ENCODE peak calls at places on chromosomes 7 and 10, in five cellular contexts. G is A549, V is HL-60, D is kidney, U is esophagus squamous epithelium. M is an unnamed sample.

GRCh38 chr7:1243964-1244416 is 11.3 kb downstream of the UNCX start:
- DNase-seq in G (no peak), V (no peak), D (peak), U (no peak), M (no peak)

GRCh38 chr7:81361769-81362168 is 408.1 kb downstream of the HGF start:
- DNase-seq in V (no peak), G (no peak), D (no peak), U (no peak), M (no peak)

GRCh38 chr7:29122081-29122480 is 24.3 kb downstream of the CPVL start:
- DNase-seq in V (no peak), U (no peak), D (no peak), G (no peak), M (no peak)

GRCh38 chr7:147547252-147547897 is 1043.2 kb upstream of the C7orf33 start:
- DNase-seq in G (no peak), U (no peak), D (no peak), V (peak), M (no peak)

GRCh38 chr10:124827474-124827873 is 25.9 kb downstream of the ABRAXAS2 start:
- DNase-seq in V (no peak), D (no peak), G (peak), U (no peak), M (no peak)

GRCh38 chr7:74042746-74043522 is 15.0 kb downstream of the ELN start:
- DNase-seq in V (no peak), U (no peak), D (no peak), G (no peak), M (no peak)

GRCh38 chr10:133438711-133439273 is 14.4 kb upstream of the SPRN start:
- DNase-seq in G (no peak), U (no peak), V (peak), D (no peak), M (no peak)

GRCh38 chr7:13908667-13909382 is 80.6 kb downstream of the ETV1 start:
- DNase-seq in V (no peak), U (no peak), G (no peak), D (no peak), M (no peak)

GRCh38 chr7:146131701-146132100 is 15.1 kb downstream of the CNTNAP2 start:
- DNase-seq in G (no peak), D (no peak), U (no peak), V (no peak), M (no peak)

GRCh38 chr7:107948645-107949442 is 54.1 kb downstream of the LAMB1 start:
- DNase-seq in V (no peak), D (no peak), U (no peak), G (peak), M (no peak)

GRCh38 chr7:123746055-123746454 is 2.7 kb downstream of the WASL start:
- DNase-seq in G (no peak), D (no peak), V (no peak), U (no peak), M (no peak)

GRCh38 chr10:132036153-132036886 is 29.4 kb upstream of the JAKMIP3 start:
- DNase-seq in U (no peak), D (peak), G (peak), V (peak), M (no peak)

GRCh38 chr7:149772821-149773425 is 465 bp downstream of the ZNF467 start:
- DNase-seq in V (peak), G (no peak), D (peak), U (no peak), M (no peak)

DNA sequence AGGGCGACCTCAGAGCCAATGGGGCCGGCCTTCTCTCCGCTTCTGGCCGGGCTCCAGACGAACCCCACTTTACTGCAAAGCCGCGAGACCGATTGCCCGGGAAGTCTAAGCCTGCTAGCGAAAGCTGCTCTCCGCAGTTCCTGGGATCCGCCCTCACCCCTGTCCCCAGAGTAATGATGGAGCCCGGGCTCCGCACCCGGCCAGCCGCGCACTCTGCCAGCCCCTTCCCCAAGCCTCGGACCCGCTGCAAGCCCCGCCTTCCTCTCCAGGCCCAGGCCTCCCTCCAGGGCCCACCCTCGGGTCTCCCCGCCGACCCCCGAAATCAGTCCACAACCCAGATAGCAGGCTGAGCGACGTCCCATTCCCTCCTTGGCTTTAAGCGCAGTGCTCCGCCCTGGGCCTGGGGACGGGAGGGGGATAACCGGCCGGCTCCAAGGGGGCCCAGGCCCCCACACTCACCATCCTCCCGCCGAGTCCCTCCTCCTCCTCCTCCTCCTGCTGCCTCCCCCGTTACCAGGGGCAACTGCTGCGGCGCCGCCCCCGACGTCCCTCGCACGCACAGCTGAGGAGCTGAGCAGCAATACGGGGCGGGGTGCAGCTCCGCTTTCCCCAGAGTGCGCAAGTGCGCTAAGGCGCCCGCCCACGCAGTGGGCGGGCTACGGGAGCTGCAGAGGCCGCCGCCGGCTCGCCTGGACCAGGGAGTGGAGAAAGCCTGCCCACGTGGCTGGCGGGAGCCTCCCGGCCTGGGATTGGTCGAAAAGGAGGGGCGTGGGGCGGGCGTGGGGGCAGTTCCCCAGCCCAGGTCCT is at the start of gene ARL3:
- DNase-seq in V (peak), G (peak), D (peak), U (peak), M (peak)
- TF ChIP-seq CTCF in V (peak), G (no peak), D (peak), U (no peak), M (peak)

DNA sequence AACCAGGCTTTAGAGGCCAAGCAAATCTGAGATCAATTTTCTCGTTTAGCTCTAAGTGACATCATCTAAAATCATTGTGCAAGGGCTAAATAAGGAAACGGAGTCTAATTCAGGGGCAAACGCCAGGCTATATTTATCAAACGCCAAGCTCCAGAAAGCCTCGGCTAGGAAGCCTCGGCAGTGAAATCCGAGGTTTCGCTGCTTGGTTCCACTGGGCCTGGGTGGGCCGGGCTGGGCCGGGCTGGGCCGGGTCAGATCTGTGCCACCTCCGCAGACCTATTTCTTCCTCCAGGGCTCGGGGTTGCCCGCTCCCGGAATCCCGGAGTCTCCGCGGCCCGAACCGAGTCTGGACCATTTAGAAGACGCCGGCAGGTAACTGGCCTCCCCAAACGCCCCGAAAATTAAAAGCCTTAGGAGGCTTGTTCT is 459 bp upstream of the FEZF1 start:
- DNase-seq in U (no peak), V (no peak), D (no peak), G (no peak), M (no peak)
- H3K4me3 ChIP-seq in U (no peak), V (no peak), D (no peak), G (no peak), M (no peak)

GRCh38 chr10:109852718-109853037 is 70.6 kb downstream of the XPNPEP1 start:
- DNase-seq in D (no peak), V (no peak), G (no peak), U (no peak), M (no peak)
- TF ChIP-seq CTCF in D (no peak), V (no peak), G (no peak), U (no peak), M (no peak)

GRCh38 chr7:16210171-16210570 is 211.2 kb downstream of the CRPPA start:
- DNase-seq in G (no peak), D (no peak), V (no peak), U (no peak), M (no peak)

GRCh38 chr7:16212032-16212431 is 209.3 kb downstream of the CRPPA start:
- DNase-seq in G (no peak), V (no peak), U (no peak), D (no peak), M (no peak)

DNA sequence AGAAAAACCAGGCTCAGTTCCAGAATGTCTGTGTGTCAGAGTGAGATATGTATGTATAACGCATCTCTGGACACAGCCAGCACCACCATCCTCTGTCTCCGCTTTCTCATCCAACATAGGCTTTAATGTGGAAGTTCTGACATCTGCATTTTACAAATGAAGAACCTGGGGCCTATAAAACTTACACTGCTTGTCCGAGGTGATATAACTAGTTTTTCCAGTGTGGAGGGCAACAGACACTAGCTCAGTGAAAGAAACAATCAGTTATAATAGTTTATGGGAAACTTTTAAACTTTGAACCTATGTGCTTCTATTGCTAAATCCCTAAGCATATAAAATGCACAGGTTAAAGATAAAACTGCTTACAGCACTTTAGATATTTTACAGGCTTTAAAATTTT is 208.7 kb downstream of the CRPPA start:
- DNase-seq in U (no peak), G (no peak), V (no peak), D (no peak), M (no peak)
- H3K4me3 ChIP-seq in U (no peak), G (no peak), V (no peak), D (no peak), M (no peak)

DNA sequence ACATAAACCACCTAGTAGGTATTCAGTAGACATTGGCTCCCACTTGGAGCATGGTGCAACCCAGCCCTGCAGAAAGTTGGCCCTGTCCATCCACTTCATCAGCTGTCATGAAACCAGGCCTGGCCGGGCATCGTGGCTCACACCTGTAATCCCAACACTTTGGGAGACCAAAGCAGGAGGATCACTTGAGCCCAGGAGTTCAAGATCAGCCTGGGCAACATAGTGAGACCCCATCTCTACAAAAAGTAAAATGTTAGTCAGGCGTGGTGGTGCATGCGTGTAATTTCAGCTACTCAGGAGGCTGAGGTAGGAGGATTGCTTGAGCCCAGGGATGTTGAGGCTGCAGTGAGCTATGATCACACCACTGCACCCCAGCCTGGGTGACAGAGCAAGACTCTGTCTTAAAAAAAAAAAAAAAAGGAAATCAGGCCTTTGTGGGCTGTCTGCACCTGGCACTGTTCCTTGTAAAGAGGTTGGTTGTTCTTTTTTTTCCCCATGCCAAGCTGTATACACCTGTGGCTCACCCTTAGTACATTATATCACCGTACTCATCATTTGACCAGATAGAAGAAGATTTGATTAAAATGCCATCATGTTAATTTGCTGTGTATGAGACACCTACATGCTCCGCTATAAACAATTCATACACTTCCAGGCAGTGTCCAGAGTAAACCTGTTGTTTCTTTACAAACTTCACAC is 45.4 kb upstream of the GRID1 start:
- DNase-seq in D (no peak), G (no peak), U (no peak), V (no peak), M (no peak)
- TF ChIP-seq CTCF in D (no peak), G (no peak), U (no peak), V (no peak), M (no peak)

DNA sequence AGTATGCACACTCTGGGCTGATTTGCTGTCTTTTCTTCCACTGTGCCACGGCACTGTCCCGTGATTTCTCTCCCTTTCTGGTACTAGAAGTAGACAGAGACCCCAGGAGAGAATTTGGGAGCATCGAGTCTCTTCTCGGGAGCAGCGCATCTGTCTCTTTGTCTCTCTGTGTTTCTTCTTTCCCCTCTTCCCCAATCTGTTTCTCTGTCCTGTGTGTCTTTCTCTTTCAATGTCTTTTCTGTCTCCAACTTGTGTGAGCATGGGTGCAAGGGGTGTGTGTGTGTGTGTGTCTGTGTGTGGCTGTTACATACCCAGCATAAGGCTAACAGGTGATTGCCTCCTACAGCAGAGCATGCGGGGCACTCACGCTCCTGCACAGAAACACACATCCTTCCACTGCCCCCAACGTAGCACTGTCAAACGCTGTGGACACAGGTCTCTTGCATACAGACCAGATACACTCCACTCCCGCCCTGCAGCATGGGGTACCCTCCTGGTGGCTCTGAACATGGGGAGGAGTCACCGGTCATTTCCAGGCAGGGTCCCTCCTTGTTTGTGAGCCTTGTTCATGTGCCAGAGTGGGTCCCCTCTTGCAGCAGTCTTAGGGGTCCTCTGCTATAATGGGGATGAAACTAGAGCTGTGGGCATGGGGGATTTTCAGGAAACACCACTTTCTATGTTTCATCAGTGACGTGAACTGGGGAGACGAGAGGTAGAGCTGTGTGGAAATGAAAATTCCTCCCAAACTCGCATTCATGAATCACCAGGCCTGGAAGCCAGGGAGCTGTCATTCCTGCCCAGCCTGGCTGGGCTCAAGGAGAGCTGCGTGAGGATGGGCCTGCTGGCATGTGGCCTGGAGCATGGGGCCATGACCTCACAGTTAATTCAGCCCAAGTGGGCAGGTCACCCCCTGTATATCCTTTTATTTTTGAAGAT is 955 bp downstream of the ADAMTS14 start:
- DNase-seq in U (no peak), D (no peak), G (peak), V (no peak), M (no peak)
- H3K4me3 ChIP-seq in U (peak), D (no peak), G (peak), V (no peak), M (no peak)

GRCh38 chr10:118827466-118828155 is 72.8 kb upstream of the CACUL1 start:
- DNase-seq in D (no peak), G (no peak), V (no peak), U (no peak), M (no peak)
- TF ChIP-seq CTCF in D (no peak), G (peak), V (no peak), U (no peak), M (peak)

GRCh38 chr7:55970561-55970960 is 6.2 kb downstream of the NIPSNAP2 start:
- DNase-seq in G (no peak), D (no peak), U (no peak), V (no peak), M (no peak)

GRCh38 chr7:55969391-55969790 is 5.0 kb downstream of the NIPSNAP2 start:
- DNase-seq in G (no peak), V (no peak), D (no peak), U (no peak), M (no peak)

GRCh38 chr7:55973747-55974250 is 9.4 kb downstream of the NIPSNAP2 start:
- DNase-seq in G (no peak), V (no peak), D (no peak), U (no peak), M (no peak)

GRCh38 chr7:55966851-55967250 is 2.5 kb downstream of the NIPSNAP2 start:
- DNase-seq in D (no peak), U (no peak), G (no peak), V (no peak), M (no peak)

DNA sequence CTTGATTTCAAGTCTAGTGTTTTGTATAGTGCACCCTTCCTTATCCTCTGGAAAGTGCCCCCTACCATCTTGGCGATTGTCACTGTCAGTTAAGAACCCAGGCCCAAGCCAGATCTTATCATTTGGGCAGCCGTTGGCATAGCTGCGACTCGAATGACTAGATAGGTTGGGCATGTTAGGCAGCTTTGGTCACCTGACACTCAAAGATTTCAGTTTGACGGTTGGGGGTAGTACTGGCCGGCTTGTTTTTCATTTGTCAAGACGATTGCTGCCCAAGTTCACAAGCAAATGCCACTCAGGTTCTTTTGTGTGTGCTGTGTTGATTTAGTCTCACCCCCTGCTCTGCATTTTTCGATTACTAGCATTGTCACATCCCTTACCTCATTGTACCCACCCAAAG is 6.7 kb downstream of the NIPSNAP2 start:
- DNase-seq in G (no peak), U (no peak), D (no peak), V (no peak), M (no peak)
- H3K4me3 ChIP-seq in G (no peak), U (no peak), D (no peak), V (no peak), M (no peak)

GRCh38 chr10:8435186-8436055 is 380.9 kb downstream of the GATA3 start:
- DNase-seq in G (no peak), V (no peak), U (no peak), D (no peak), M (no peak)
- TF ChIP-seq CTCF in G (no peak), V (no peak), U (no peak), D (no peak), M (no peak)

GRCh38 chr7:157683251-157684156 is 346.7 kb downstream of the DNAJB6 start:
- DNase-seq in G (no peak), D (peak), U (no peak), V (no peak), M (no peak)

GRCh38 chr7:157684596-157685429 is 348.0 kb downstream of the DNAJB6 start:
- DNase-seq in U (no peak), G (no peak), V (no peak), D (peak), M (no peak)

GRCh38 chr7:157685430-157686284 is 348.9 kb downstream of the DNAJB6 start:
- DNase-seq in G (no peak), D (peak), V (no peak), U (no peak), M (no peak)

GRCh38 chr7:157682946-157683239 is 346.1 kb downstream of the DNAJB6 start:
- DNase-seq in G (no peak), D (peak), V (no peak), U (no peak), M (no peak)

GRCh38 chr7:157684157-157684595 is 347.4 kb downstream of the DNAJB6 start:
- DNase-seq in V (no peak), G (no peak), D (peak), U (no peak), M (no peak)
- H3K4me3 ChIP-seq in V (no peak), G (no peak), D (no peak), U (no peak), M (no peak)